ENCODE peak calls at places on chromosomes 16 and 17, in seven cellular contexts. Q is endothelial cell of umbilical vein; X is ascending aorta; I is heart left ventricle; Z is adrenal gland; T is cardiac muscle cell; S is CD8-positive, alpha-beta T cell. B is an unnamed sample. For H3K4me1, the result is how much of the 10 kb centered on the place peaks cover.

GRCh38 chr17:32487460-32488176 is 825 bp downstream of the CDK5R1 start:
- DNase-seq in Q (peak), S (no peak), T (peak), X (no peak), I (no peak), Z (peak), B (peak)

GRCh38 chr17:74123866-74124265 is 79.6 kb upstream of the RPL38 start:
- DNase-seq in X (no peak), Q (no peak), Z (no peak), T (no peak), S (no peak), I (no peak), B (peak)

GRCh38 chr16:26717826-26718225 is 348.9 kb upstream of the C16orf82 start:
- DNase-seq in X (no peak), I (no peak), S (no peak), Z (no peak), Q (no peak), T (no peak), B (no peak)

GRCh38 chr17:57313276-57313835 is 57.0 kb downstream of the MSI2 start:
- DNase-seq in I (no peak), T (no peak), Q (no peak), Z (no peak), X (no peak), S (no peak), B (no peak)

GRCh38 chr16:83723901-83724300 is 83.9 kb upstream of the HSBP1 start:
- DNase-seq in Z (no peak), I (no peak), Q (no peak), X (no peak), S (no peak), T (no peak), B (no peak)

GRCh38 chr16:80058236-80058635 is 457.7 kb upstream of the MAF start:
- DNase-seq in Q (no peak), X (no peak), S (no peak), Z (no peak), I (peak), T (peak), B (no peak)

GRCh38 chr16:80997139-80997798 is 9.4 kb downstream of the CMC2 start:
- DNase-seq in I (no peak), Q (peak), T (peak), X (no peak), S (no peak), Z (no peak), B (no peak)

GRCh38 chr17:65688307-65688706 is 126.9 kb upstream of the AXIN2 start:
- DNase-seq in Q (no peak), X (no peak), Z (no peak), I (no peak), S (no peak), T (no peak), B (no peak)

GRCh38 chr16:57413301-57413730 is 8.7 kb downstream of the CCL17 start:
- DNase-seq in T (no peak), X (no peak), I (no peak), S (no peak), Q (no peak), Z (no peak), B (no peak)

GRCh38 chr17:45001310-45001709 is 33.2 kb upstream of the C1QL1 start:
- DNase-seq in Z (no peak), S (no peak), X (no peak), T (no peak), Q (no peak), I (no peak), B (no peak)

GRCh38 chr16:29748077-29748759 is 2.4 kb upstream of the C16orf54 start:
- DNase-seq in T (no peak), X (no peak), I (no peak), Q (no peak), S (no peak), Z (no peak), B (no peak)

GRCh38 chr16:78277374-78277773 is 177.9 kb downstream of the WWOX start:
- DNase-seq in Q (no peak), S (no peak), T (no peak), I (no peak), Z (no peak), X (no peak), B (no peak)

GRCh38 chr17:64472564-64472963 is 23.6 kb downstream of the MILR1 start:
- DNase-seq in X (no peak), I (no peak), Q (no peak), S (no peak), T (no peak), Z (no peak), B (no peak)

DNA sequence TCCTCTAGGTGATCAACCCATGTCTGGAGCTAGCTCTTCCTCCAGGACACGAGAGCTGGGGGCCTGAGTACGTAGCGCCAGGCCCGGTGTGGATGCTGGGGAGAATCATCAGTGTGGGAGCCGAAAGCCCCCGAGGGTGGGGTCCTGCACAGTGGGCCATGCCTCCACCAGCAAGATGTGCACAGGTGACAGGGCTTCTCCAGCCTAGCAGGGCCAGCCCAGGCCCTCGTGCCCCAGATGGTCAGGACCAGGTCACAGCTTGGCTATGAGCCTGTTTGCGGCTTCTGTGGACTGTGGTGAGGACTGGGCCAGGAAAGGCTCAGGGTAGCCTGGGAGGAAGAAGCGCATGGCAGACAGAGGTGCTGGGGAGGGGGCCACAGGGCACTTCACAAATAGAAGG is 7.8 kb downstream of the MPG start:
- DNase-seq in T (no peak), I (no peak), S (no peak), Q (no peak), Z (no peak), X (no peak), B (no peak)
- H3K4me1 ChIP-seq in T (under half), I (under half), S (under half), Q (under half), Z (under half), X (under half), B (under half)

GRCh38 chr16:85530370-85530739 is 82.8 kb upstream of the GSE1 start:
- DNase-seq in T (no peak), X (no peak), Q (no peak), Z (no peak), I (no peak), S (no peak), B (no peak)
- H3K27ac ChIP-seq in T (peak), X (no peak), Q (no peak), Z (no peak), I (peak), S (no peak), B (no peak)

GRCh38 chr17:1150863-1151685 is 28.7 kb downstream of the ABR start:
- DNase-seq in Z (no peak), S (no peak), Q (no peak), X (no peak), T (no peak), I (no peak), B (no peak)
- TF ChIP-seq CTCF in Z (no peak), S (no peak), Q (no peak), X (no peak), T (no peak), I (no peak), B (no peak)

GRCh38 chr16:11179569-11179968 is 76.4 kb downstream of the SOCS1 start:
- DNase-seq in X (no peak), S (no peak), I (no peak), Z (no peak), T (no peak), Q (no peak), B (no peak)
- H3K4me1 ChIP-seq in X (under half), S (under half), I (under half), Z (under half), T (under half), Q (under half), B (under half)

DNA sequence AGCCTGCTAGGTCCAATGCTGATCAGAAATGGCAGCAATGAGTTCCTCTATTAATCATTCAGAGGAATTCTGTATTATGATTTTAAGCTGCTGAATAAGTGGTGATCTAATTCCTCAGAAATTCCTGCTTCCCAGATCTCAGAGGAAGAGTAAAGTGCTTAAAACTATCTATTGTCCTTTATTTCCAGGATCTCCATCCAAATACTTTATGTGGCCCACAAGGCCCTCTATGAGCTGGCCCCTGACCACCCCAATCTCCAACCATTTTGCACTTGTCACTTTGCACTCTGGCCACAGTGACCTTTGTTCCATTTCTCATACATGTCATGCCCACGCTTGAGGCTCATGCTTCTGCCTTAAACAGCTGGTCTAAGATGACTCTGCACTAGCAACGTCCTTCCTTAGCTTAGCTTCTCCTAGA is 93.7 kb downstream of the CA10 start:
- DNase-seq in S (no peak), X (no peak), Z (no peak), T (no peak), I (no peak), Q (no peak), B (no peak)
- H3K27ac ChIP-seq in S (no peak), X (no peak), Z (no peak), T (no peak), I (no peak), Q (no peak), B (no peak)

GRCh38 chr17:43212641-43213490 is 1.2 kb downstream of the TMEM106A start:
- DNase-seq in X (no peak), Q (no peak), I (no peak), Z (peak), S (no peak), T (no peak), B (no peak)

GRCh38 chr17:43210576-43210975 is 1.1 kb upstream of the TMEM106A start:
- DNase-seq in X (no peak), S (no peak), T (no peak), Q (no peak), Z (no peak), I (no peak), B (no peak)

GRCh38 chr17:43211123-43211479 is 574 bp upstream of the TMEM106A start:
- DNase-seq in Q (no peak), X (no peak), S (no peak), I (no peak), T (no peak), Z (no peak), B (no peak)

GRCh38 chr17:43213545-43213944 is 1.9 kb downstream of the TMEM106A start:
- DNase-seq in T (no peak), Q (no peak), Z (no peak), I (no peak), S (no peak), X (no peak), B (no peak)

GRCh38 chr17:43211480-43212402 is at the start of gene TMEM106A:
- DNase-seq in X (peak), Z (peak), I (peak), T (peak), S (peak), Q (peak), B (peak)
- TF ChIP-seq CTCF in X (peak), Z (no peak), I (peak), T (peak), S (peak), Q (no peak), B (peak)

GRCh38 chr17:67381925-67382257 is 4.8 kb downstream of the PITPNC1 start:
- DNase-seq in T (no peak), Q (no peak), I (no peak), S (no peak), Z (no peak), X (no peak), B (no peak)
- H3K4me1 ChIP-seq in T (under half), Q (under half), I (under half), S (under half), Z (under half), X (under half), B (under half)

DNA sequence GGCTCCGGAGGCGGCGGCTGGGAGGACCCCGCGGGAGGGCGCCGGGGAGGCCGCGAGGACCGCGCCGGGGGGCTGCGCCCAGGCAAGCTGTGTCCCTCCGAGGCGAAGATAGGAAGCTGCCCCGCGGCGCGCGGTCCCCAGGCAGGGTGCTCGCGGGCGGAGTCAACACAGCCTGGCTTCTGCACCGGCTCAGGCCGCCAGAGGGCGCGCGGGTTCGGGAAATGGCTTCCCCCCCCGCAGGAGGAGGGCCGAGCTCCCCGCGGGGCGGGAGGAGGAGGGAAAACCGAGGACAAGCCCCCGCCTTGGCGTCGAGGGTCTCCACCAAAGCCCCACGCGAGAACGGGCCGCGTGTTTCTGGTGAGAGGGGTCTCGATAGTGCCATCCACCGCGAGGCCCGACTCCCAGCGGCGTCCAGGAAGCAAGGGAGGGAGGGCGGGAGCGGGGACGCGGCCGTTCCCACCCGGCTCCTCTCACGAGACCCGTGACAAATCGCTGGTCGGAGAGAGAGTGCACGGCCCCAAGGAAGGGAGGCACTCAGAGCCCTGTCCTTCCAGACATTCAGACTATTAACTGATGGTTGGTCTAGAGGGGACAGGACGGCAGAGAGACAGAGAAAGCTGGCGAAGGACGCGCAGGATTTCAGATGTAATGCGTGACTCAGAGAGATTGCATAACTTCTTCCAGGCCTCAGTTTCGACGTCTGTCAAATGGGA is 64.4 kb upstream of the DNAJA2 start:
- DNase-seq in T (peak), I (peak), Z (peak), S (peak), X (peak), Q (peak), B (peak)
- H3K27ac ChIP-seq in T (no peak), I (no peak), Z (no peak), S (no peak), X (no peak), Q (no peak), B (no peak)

GRCh38 chr16:1965610-1966009 is 984 bp upstream of the RPS2 start:
- DNase-seq in Q (no peak), I (no peak), S (no peak), X (no peak), T (no peak), Z (no peak), B (peak)

GRCh38 chr16:1961651-1962067 is 2.3 kb downstream of the NDUFB10 start:
- DNase-seq in X (no peak), S (no peak), Q (no peak), Z (no peak), I (no peak), T (no peak), B (no peak)

GRCh38 chr16:1964506-1965471 is at the start of gene RPS2:
- DNase-seq in Z (peak), I (peak), X (peak), Q (peak), S (peak), T (peak), B (peak)

GRCh38 chr16:1966460-1966859 is at the start of gene RNF151:
- DNase-seq in Q (no peak), T (no peak), X (no peak), Z (no peak), I (no peak), S (no peak), B (no peak)

DNA sequence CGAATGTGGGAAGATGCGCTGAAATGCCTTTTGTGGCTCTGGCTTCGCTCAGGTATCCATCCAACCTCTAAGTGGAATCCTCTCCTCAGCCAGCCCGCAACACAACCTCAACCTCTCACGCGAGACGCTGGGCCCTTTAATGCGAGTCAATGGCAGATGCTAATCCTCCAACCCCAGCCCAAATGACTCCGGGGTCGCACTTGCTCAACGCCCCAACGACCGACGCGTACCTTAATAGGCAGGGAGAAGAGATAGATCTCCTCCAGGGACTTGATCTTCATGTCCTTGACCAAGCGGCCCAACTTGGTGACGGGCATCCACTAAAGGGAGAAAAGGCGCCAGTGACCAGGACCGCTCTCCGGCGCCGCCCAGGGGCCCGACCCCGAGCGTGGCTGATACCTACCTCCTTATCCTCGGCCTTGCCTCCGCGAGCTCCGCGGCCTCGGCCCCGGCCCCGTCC is 550 bp downstream of the RPS2 start:
- DNase-seq in Q (peak), T (peak), I (no peak), X (no peak), Z (peak), S (no peak), B (no peak)
- TF ChIP-seq CTCF in Q (peak), T (peak), I (no peak), X (no peak), Z (no peak), S (no peak), B (peak)

GRCh38 chr16:17603614-17604013 is 132.9 kb upstream of the XYLT1 start:
- DNase-seq in Z (no peak), I (no peak), Q (no peak), S (no peak), T (no peak), X (no peak), B (no peak)

GRCh38 chr16:17607624-17608023 is 136.9 kb upstream of the XYLT1 start:
- DNase-seq in Z (no peak), Q (no peak), S (no peak), T (no peak), X (no peak), I (no peak), B (no peak)

GRCh38 chr16:17606460-17606859 is 135.7 kb upstream of the XYLT1 start:
- DNase-seq in X (no peak), Q (no peak), Z (no peak), S (no peak), T (no peak), I (no peak), B (no peak)

GRCh38 chr16:17607075-17607509 is 136.3 kb upstream of the XYLT1 start:
- DNase-seq in Q (no peak), S (peak), T (no peak), I (no peak), Z (no peak), X (no peak), B (no peak)

GRCh38 chr16:17605784-17606183 is 135.0 kb upstream of the XYLT1 start:
- DNase-seq in I (no peak), Q (no peak), T (no peak), Z (no peak), S (no peak), X (no peak), B (no peak)
- H3K4me1 ChIP-seq in I (under half), Q (under half), T (under half), Z (under half), S (under half), X (under half), B (under half)